ENCODE peak calls at places on chromosome 14, in eight cellular contexts. H, M, K, V, Y, X, G and N are unnamed samples. For H3K4me1, the result is how much of the 10 kb centered on the place peaks cover.

GRCh38 chr14:36254020-36254614 is 66.3 kb downstream of the MBIP start:
- DNase-seq in H (no peak), M (no peak), K (no peak), V (no peak), Y (peak), X (no peak), G (no peak), N (no peak)

GRCh38 chr14:99520571-99521081 is 39.4 kb downstream of the CCNK start:
- DNase-seq in H (no peak), M (no peak), K (no peak), V (no peak), Y (no peak), X (peak), G (peak), N (no peak)

GRCh38 chr14:22427771-22428228 is 161.2 kb downstream of the DAD1 start:
- DNase-seq in H (peak), M (peak), K (peak), V (no peak), Y (no peak), X (no peak), G (no peak), N (no peak)

GRCh38 chr14:23119362-23120327 is 590 bp upstream of the CEBPE start:
- DNase-seq in H (no peak), M (no peak), K (no peak), V (peak), Y (no peak), X (no peak), G (peak), N (no peak)

GRCh38 chr14:105430535-105430934 is 10.9 kb downstream of the MTA1 start:
- DNase-seq in H (no peak), M (no peak), K (no peak), V (no peak), Y (no peak), X (no peak), G (no peak), N (no peak)

GRCh38 chr14:64541261-64541970 is 875 bp downstream of the HSPA2 start:
- DNase-seq in H (peak), M (peak), K (no peak), V (no peak), Y (no peak), X (peak), G (peak), N (no peak)

GRCh38 chr14:24818054-24818822 is 184.2 kb upstream of the GZMB start:
- DNase-seq in H (peak), M (no peak), K (no peak), V (no peak), Y (no peak), X (no peak), G (no peak), N (no peak)

GRCh38 chr14:30129795-30130194 is 202.1 kb upstream of the PRKD1 start:
- DNase-seq in H (no peak), M (no peak), K (no peak), V (no peak), Y (peak), X (no peak), G (no peak), N (no peak)

GRCh38 chr14:88554458-88555286 is at the start of gene PTPN21:
- DNase-seq in H (peak), M (peak), K (peak), V (no peak), Y (peak), X (peak), G (peak), N (peak)

GRCh38 chr14:68784995-68785816 is 7.7 kb downstream of the ZFP36L1 start:
- DNase-seq in H (no peak), M (peak), K (peak), V (no peak), Y (no peak), X (no peak), G (peak), N (peak)

GRCh38 chr14:59328410-59328809 is 136.8 kb downstream of the GPR135 start:
- DNase-seq in H (no peak), M (no peak), K (no peak), V (no peak), Y (no peak), X (no peak), G (no peak), N (no peak)

GRCh38 chr14:22386924-22387775 is 201.9 kb downstream of the DAD1 start:
- DNase-seq in H (peak), M (peak), K (peak), V (no peak), Y (peak), X (peak), G (peak), N (peak)

GRCh38 chr14:41549821-41550597 is 56.7 kb upstream of the LRFN5 start:
- DNase-seq in H (no peak), M (no peak), K (no peak), V (no peak), Y (no peak), X (no peak), G (no peak), N (no peak)

GRCh38 chr14:89797148-89797547 is 157.4 kb downstream of the EFCAB11 start:
- DNase-seq in H (no peak), M (no peak), K (no peak), V (no peak), Y (no peak), X (no peak), G (no peak), N (no peak)

GRCh38 chr14:69845787-69846186 is 33.4 kb upstream of the SMOC1 start:
- DNase-seq in H (no peak), M (no peak), K (no peak), V (no peak), Y (no peak), X (no peak), G (no peak), N (no peak)

GRCh38 chr14:53954551-53955233 is 1.9 kb downstream of the BMP4 start:
- DNase-seq in H (peak), M (no peak), K (no peak), V (no peak), Y (no peak), X (peak), G (peak), N (peak)

GRCh38 chr14:101776315-101776714 is 14.8 kb downstream of the PPP2R5C start:
- DNase-seq in H (no peak), M (no peak), K (no peak), V (no peak), Y (no peak), X (no peak), G (no peak), N (no peak)

GRCh38 chr14:75631453-75631831 is 29.2 kb downstream of the ERG28 start:
- DNase-seq in H (no peak), M (no peak), K (no peak), V (no peak), Y (peak), X (no peak), G (no peak), N (no peak)

GRCh38 chr14:61466249-61466904 is 145.0 kb downstream of the PRKCH start:
- DNase-seq in H (no peak), M (peak), K (peak), V (no peak), Y (peak), X (peak), G (no peak), N (peak)

DNA sequence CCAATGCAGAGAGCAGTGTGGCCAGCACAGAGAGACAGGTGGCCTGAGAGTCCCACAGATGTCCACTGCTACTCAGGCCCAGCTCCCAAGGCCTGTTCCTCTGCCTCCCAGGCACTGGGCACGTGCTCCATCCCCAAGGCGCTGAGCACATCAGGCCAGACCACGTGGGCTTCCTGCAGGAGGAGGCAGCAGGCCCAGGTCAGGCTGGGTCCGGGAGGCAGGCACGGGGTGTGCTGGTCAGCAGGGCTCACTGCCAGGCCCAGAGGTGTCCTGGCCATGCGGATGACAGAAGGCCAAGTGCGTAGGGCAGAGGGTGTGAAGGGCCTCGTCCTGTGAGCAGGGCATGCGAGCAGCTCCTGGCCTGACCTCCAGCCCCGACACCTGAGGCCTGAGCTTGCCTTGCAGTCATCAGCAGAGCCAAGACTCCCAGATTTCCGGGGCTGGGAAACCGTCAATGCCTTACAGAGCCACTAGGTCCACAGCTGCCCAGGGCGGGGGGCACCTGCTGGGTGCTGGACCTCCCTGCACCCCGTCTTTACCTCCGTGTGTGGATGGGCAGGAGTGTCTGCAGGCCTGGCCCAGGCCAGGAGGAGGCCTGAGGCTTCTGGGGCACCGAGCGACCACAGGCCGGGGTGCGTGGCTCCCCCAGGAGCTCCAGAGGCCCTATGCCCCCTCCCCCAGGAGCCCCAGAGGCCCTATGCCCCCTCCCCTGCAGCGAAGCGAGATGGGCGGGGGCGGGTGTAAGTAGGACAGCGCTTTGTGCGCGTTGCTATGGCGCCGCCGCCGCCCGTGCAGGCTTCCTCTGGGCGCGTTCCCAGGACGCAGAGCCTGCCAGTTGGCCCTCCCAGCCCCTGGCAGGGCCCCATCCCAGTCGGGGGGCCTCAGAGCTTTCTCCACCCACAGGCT is 15.0 kb downstream of the TRMT61A start:
- DNase-seq in H (no peak), M (no peak), K (no peak), V (no peak), Y (no peak), X (peak), G (peak), N (no peak)
- H3K4me1 ChIP-seq in H (half or more), M (under half), K (under half), V (under half), Y (under half), X (under half), G (under half), N (under half)

GRCh38 chr14:97707603-97708002 is 910.4 kb downstream of the VRK1 start:
- DNase-seq in H (no peak), M (no peak), K (no peak), V (peak), Y (no peak), X (no peak), G (no peak), N (no peak)
- TF ChIP-seq CTCF in H (no peak), M (no peak), K (no peak), V (no peak), Y (peak), X (no peak), G (no peak), N (no peak)

GRCh38 chr14:93078830-93079229 is 36.9 kb downstream of the ITPK1 start:
- DNase-seq in H (no peak), M (peak), K (no peak), V (no peak), Y (no peak), X (no peak), G (no peak), N (no peak)

GRCh38 chr14:93079321-93079720 is 36.4 kb downstream of the ITPK1 start:
- DNase-seq in H (no peak), M (no peak), K (no peak), V (no peak), Y (no peak), X (no peak), G (no peak), N (no peak)

GRCh38 chr14:93081875-93082570 is 33.7 kb downstream of the ITPK1 start:
- DNase-seq in H (no peak), M (no peak), K (no peak), V (peak), Y (no peak), X (no peak), G (no peak), N (no peak)

GRCh38 chr14:93082576-93083001 is 33.1 kb downstream of the ITPK1 start:
- DNase-seq in H (no peak), M (no peak), K (no peak), V (no peak), Y (no peak), X (no peak), G (no peak), N (no peak)

DNA sequence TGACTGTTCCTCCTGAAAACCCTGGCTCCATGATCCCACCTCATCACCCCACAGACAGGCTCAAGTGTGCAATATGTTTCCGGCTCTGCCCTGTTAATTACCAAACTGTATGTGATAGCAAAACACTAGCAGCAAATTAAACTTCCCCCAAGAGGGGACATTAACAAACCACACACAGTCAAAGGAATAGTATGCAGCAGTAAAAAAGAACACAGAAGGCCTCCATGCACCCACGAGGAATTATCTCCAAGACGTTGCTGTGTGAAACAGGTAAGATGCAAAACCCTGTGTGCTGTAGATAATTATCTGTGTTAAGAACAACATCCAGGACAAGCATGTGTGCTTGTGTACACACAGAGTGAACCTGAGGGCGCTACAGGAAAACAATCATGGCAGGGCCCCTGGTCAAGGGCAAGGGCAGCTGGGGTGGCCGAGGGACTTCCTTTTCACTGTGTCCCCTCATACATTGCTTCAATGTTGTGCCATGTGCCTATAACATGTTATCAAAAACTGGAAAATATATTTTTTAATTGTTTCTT is 35.8 kb downstream of the ITPK1 start:
- DNase-seq in H (no peak), M (no peak), K (no peak), V (no peak), Y (no peak), X (no peak), G (no peak), N (no peak)
- H3K4me1 ChIP-seq in H (under half), M (under half), K (under half), V (half or more), Y (under half), X (under half), G (under half), N (under half)

DNA sequence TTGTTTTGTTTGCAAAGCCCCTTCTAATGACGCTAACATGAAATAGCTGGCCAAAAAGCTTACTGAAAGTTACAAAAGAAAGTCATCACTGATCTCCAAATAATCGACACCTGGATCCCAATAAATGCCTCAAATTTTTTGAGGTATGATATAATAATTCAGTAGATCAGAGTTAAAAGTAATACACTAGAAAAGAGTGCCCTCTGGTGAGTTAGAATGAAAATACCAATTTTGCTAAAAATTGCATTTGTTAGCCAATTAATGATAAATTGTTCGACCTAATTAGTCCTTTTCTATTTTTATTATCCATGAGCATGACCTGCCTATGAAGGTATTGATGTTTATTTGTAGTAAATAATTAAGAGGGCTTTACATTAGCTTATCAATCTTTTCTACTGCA is 78.6 kb downstream of the CEP128 start:
- DNase-seq in H (no peak), M (no peak), K (no peak), V (no peak), Y (no peak), X (no peak), G (no peak), N (no peak)
- TF ChIP-seq CTCF in H (no peak), M (no peak), K (peak), V (no peak), Y (peak), X (no peak), G (no peak), N (no peak)

GRCh38 chr14:92532490-92533163 is 19.0 kb downstream of the RIN3 start:
- DNase-seq in H (peak), M (no peak), K (no peak), V (no peak), Y (no peak), X (no peak), G (peak), N (no peak)

GRCh38 chr14:92531151-92531873 is 17.7 kb downstream of the RIN3 start:
- DNase-seq in H (peak), M (no peak), K (no peak), V (peak), Y (no peak), X (no peak), G (peak), N (peak)

GRCh38 chr14:92539419-92539818 is 25.8 kb downstream of the RIN3 start:
- DNase-seq in H (no peak), M (no peak), K (no peak), V (no peak), Y (no peak), X (no peak), G (no peak), N (peak)

GRCh38 chr14:92538412-92539017 is 24.9 kb downstream of the RIN3 start:
- DNase-seq in H (no peak), M (no peak), K (no peak), V (no peak), Y (no peak), X (no peak), G (no peak), N (no peak)

GRCh38 chr14:92534863-92535654 is 21.5 kb downstream of the RIN3 start:
- DNase-seq in H (peak), M (no peak), K (no peak), V (peak), Y (no peak), X (no peak), G (peak), N (peak)
- H3K4me1 ChIP-seq in H (under half), M (under half), K (under half), V (half or more), Y (under half), X (under half), G (under half), N (under half)

GRCh38 chr14:78673845-78674244 is 503.7 kb downstream of the NRXN3 start:
- DNase-seq in H (no peak), M (no peak), K (no peak), V (no peak), Y (peak), X (no peak), G (no peak), N (no peak)
- TF ChIP-seq CTCF in H (no peak), M (no peak), K (no peak), V (no peak), Y (peak), X (no peak), G (no peak), N (no peak)

GRCh38 chr14:103739466-103739792 is 23.8 kb downstream of the ZFYVE21 start:
- DNase-seq in H (no peak), M (no peak), K (no peak), V (no peak), Y (no peak), X (no peak), G (no peak), N (no peak)

GRCh38 chr14:103736546-103737431 is 21.2 kb downstream of the ZFYVE21 start:
- DNase-seq in H (no peak), M (peak), K (no peak), V (no peak), Y (no peak), X (peak), G (peak), N (no peak)

GRCh38 chr14:103738706-103739451 is 23.3 kb downstream of the ZFYVE21 start:
- DNase-seq in H (no peak), M (no peak), K (no peak), V (no peak), Y (no peak), X (no peak), G (peak), N (no peak)

GRCh38 chr14:103735815-103736545 is 20.4 kb downstream of the ZFYVE21 start:
- DNase-seq in H (no peak), M (no peak), K (no peak), V (no peak), Y (no peak), X (no peak), G (peak), N (no peak)

DNA sequence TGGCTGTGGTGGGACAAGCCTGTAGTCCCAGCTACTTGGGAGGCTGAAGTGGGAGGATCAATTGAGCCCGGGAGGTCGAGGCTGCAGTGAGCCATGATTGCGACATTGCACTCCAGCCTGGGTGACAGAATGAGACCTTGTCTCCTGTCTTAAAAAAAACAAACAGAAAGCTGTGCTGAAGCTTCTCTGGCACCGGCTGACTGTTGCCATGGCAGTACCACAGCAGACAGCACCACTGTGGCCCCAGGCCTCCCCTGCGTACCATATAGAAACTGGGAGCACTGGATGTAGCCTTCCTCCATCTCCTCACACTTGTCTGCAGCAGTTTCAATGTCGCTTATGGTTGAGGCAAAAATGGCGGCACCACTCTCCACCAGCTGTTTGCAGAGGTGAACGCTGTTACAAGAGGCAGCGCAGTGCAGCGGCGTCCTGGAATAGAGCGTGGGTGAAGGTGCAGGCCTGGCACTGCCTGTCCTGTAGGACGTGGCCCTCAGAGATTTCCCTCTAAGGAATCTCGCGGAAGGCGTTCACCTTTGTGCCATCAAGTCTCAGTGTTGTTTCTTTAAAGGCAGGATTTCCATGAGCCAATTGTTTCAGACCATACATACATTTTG is 21.9 kb downstream of the ZFYVE21 start:
- DNase-seq in H (no peak), M (no peak), K (no peak), V (no peak), Y (no peak), X (no peak), G (peak), N (no peak)
- H3K4me1 ChIP-seq in H (under half), M (under half), K (under half), V (under half), Y (under half), X (under half), G (under half), N (under half)